ENCODE peak calls at places on chromosome 12, in five cellular contexts. One of them, this sample, is unnamed.

GRCh38 chr12:80627773-80628172 is 79.7 kb upstream of the MYF6 start:
- DNase-seq in endothelial cell: no peak
- DNase-seq in activated T-helper 1 cell treated with anti-CD3 and anti-CD28 coated beads, Interleukin-12 subunit alpha, Interleukin-12 subunit beta, Interleukin-2, Interleukin-4 antibody, amounts not matched to agents 30 ng/mL and 10 ng/mL and 1 ng/mL, durations not matched to agents 14 hours and 24 hours and 36 hours: no peak
- DNase-seq in mammary epithelial cell: peak; percentile 57
- DNase-seq in AG20443: peak; percentile 48
- DNase-seq in this sample: peak; percentile 62

GRCh38 chr12:24617471-24617870 is 331.4 kb downstream of the BCAT1 start:
- DNase-seq in endothelial cell: no peak
- DNase-seq in activated T-helper 1 cell treated with anti-CD3 and anti-CD28 coated beads, Interleukin-12 subunit alpha, Interleukin-12 subunit beta, Interleukin-2, Interleukin-4 antibody, amounts not matched to agents 30 ng/mL and 10 ng/mL and 1 ng/mL, durations not matched to agents 14 hours and 24 hours and 36 hours: no peak
- DNase-seq in mammary epithelial cell: no peak
- DNase-seq in AG20443: no peak
- DNase-seq in this sample: peak; percentile 46

GRCh38 chr12:115998119-115998633 is 279.3 kb downstream of the MED13L start:
- DNase-seq in endothelial cell: peak; percentile 24
- DNase-seq in activated T-helper 1 cell treated with anti-CD3 and anti-CD28 coated beads, Interleukin-12 subunit alpha, Interleukin-12 subunit beta, Interleukin-2, Interleukin-4 antibody, amounts not matched to agents 30 ng/mL and 10 ng/mL and 1 ng/mL, durations not matched to agents 14 hours and 24 hours and 36 hours: no peak
- DNase-seq in mammary epithelial cell: peak; percentile 12
- DNase-seq in AG20443: peak; percentile 57
- DNase-seq in this sample: peak; percentile 54

GRCh38 chr12:132486576-132486975 is 3.4 kb upstream of the FBRSL1 start:
- DNase-seq in endothelial cell: no peak
- DNase-seq in activated T-helper 1 cell treated with anti-CD3 and anti-CD28 coated beads, Interleukin-12 subunit alpha, Interleukin-12 subunit beta, Interleukin-2, Interleukin-4 antibody, amounts not matched to agents 30 ng/mL and 10 ng/mL and 1 ng/mL, durations not matched to agents 14 hours and 24 hours and 36 hours: no peak
- DNase-seq in mammary epithelial cell: no peak
- DNase-seq in AG20443: no peak
- DNase-seq in this sample: no peak

GRCh38 chr12:53825246-53826081 is 73.7 kb upstream of the CISTR start:
- DNase-seq in endothelial cell: no peak
- DNase-seq in activated T-helper 1 cell treated with anti-CD3 and anti-CD28 coated beads, Interleukin-12 subunit alpha, Interleukin-12 subunit beta, Interleukin-2, Interleukin-4 antibody, amounts not matched to agents 30 ng/mL and 10 ng/mL and 1 ng/mL, durations not matched to agents 14 hours and 24 hours and 36 hours: no peak
- DNase-seq in mammary epithelial cell: peak; percentile 70
- DNase-seq in AG20443: no peak
- DNase-seq in this sample: no peak

GRCh38 chr12:7431993-7432685 is 11.8 kb downstream of the CD163L1 start:
- DNase-seq in endothelial cell: no peak
- DNase-seq in activated T-helper 1 cell treated with anti-CD3 and anti-CD28 coated beads, Interleukin-12 subunit alpha, Interleukin-12 subunit beta, Interleukin-2, Interleukin-4 antibody, amounts not matched to agents 30 ng/mL and 10 ng/mL and 1 ng/mL, durations not matched to agents 14 hours and 24 hours and 36 hours: no peak
- DNase-seq in mammary epithelial cell: no peak
- DNase-seq in AG20443: peak; percentile 18
- DNase-seq in this sample: no peak

GRCh38 chr12:108605000-108605689 is 7.3 kb upstream of the TMEM119 start:
- DNase-seq in endothelial cell: no peak
- DNase-seq in activated T-helper 1 cell treated with anti-CD3 and anti-CD28 coated beads, Interleukin-12 subunit alpha, Interleukin-12 subunit beta, Interleukin-2, Interleukin-4 antibody, amounts not matched to agents 30 ng/mL and 10 ng/mL and 1 ng/mL, durations not matched to agents 14 hours and 24 hours and 36 hours: no peak
- DNase-seq in mammary epithelial cell: no peak
- DNase-seq in AG20443: no peak
- DNase-seq in this sample: no peak

GRCh38 chr12:110269622-110270124 is 11.4 kb upstream of the ATP2A2 start:
- DNase-seq in endothelial cell: no peak
- DNase-seq in activated T-helper 1 cell treated with anti-CD3 and anti-CD28 coated beads, Interleukin-12 subunit alpha, Interleukin-12 subunit beta, Interleukin-2, Interleukin-4 antibody, amounts not matched to agents 30 ng/mL and 10 ng/mL and 1 ng/mL, durations not matched to agents 14 hours and 24 hours and 36 hours: no peak
- DNase-seq in mammary epithelial cell: peak; percentile 43
- DNase-seq in AG20443: peak; percentile 87
- DNase-seq in this sample: no peak

GRCh38 chr12:124530637-124531263 is 36.7 kb downstream of the NCOR2 start:
- DNase-seq in endothelial cell: no peak
- DNase-seq in activated T-helper 1 cell treated with anti-CD3 and anti-CD28 coated beads, Interleukin-12 subunit alpha, Interleukin-12 subunit beta, Interleukin-2, Interleukin-4 antibody, amounts not matched to agents 30 ng/mL and 10 ng/mL and 1 ng/mL, durations not matched to agents 14 hours and 24 hours and 36 hours: no peak
- DNase-seq in mammary epithelial cell: no peak
- DNase-seq in AG20443: no peak
- DNase-seq in this sample: no peak

GRCh38 chr12:64739778-64740177 is 19.4 kb downstream of the GNS start:
- DNase-seq in endothelial cell: no peak
- DNase-seq in activated T-helper 1 cell treated with anti-CD3 and anti-CD28 coated beads, Interleukin-12 subunit alpha, Interleukin-12 subunit beta, Interleukin-2, Interleukin-4 antibody, amounts not matched to agents 30 ng/mL and 10 ng/mL and 1 ng/mL, durations not matched to agents 14 hours and 24 hours and 36 hours: no peak
- DNase-seq in mammary epithelial cell: peak; percentile 45
- DNase-seq in AG20443: no peak
- DNase-seq in this sample: no peak

GRCh38 chr12:52692253-52692652 is 11.1 kb downstream of the KRT77 start:
- DNase-seq in endothelial cell: peak; percentile 56
- DNase-seq in activated T-helper 1 cell treated with anti-CD3 and anti-CD28 coated beads, Interleukin-12 subunit alpha, Interleukin-12 subunit beta, Interleukin-2, Interleukin-4 antibody, amounts not matched to agents 30 ng/mL and 10 ng/mL and 1 ng/mL, durations not matched to agents 14 hours and 24 hours and 36 hours: no peak
- DNase-seq in mammary epithelial cell: no peak
- DNase-seq in AG20443: no peak
- DNase-seq in this sample: no peak

GRCh38 chr12:116662612-116663144 is 75.2 kb downstream of the SPRING1 start:
- DNase-seq in endothelial cell: peak; percentile 8
- DNase-seq in activated T-helper 1 cell treated with anti-CD3 and anti-CD28 coated beads, Interleukin-12 subunit alpha, Interleukin-12 subunit beta, Interleukin-2, Interleukin-4 antibody, amounts not matched to agents 30 ng/mL and 10 ng/mL and 1 ng/mL, durations not matched to agents 14 hours and 24 hours and 36 hours: no peak
- DNase-seq in mammary epithelial cell: peak; percentile 8
- DNase-seq in AG20443: peak; percentile 55
- DNase-seq in this sample: no peak

GRCh38 chr12:64621257-64621942 is 11.1 kb downstream of the RASSF3 start:
- DNase-seq in endothelial cell: no peak
- DNase-seq in activated T-helper 1 cell treated with anti-CD3 and anti-CD28 coated beads, Interleukin-12 subunit alpha, Interleukin-12 subunit beta, Interleukin-2, Interleukin-4 antibody, amounts not matched to agents 30 ng/mL and 10 ng/mL and 1 ng/mL, durations not matched to agents 14 hours and 24 hours and 36 hours: no peak
- DNase-seq in mammary epithelial cell: peak; percentile 25
- DNase-seq in AG20443: no peak
- DNase-seq in this sample: no peak

GRCh38 chr12:47715877-47716548 is 9.3 kb downstream of the ENDOU start:
- DNase-seq in endothelial cell: peak; percentile 3
- DNase-seq in activated T-helper 1 cell treated with anti-CD3 and anti-CD28 coated beads, Interleukin-12 subunit alpha, Interleukin-12 subunit beta, Interleukin-2, Interleukin-4 antibody, amounts not matched to agents 30 ng/mL and 10 ng/mL and 1 ng/mL, durations not matched to agents 14 hours and 24 hours and 36 hours: no peak
- DNase-seq in mammary epithelial cell: no peak
- DNase-seq in AG20443: no peak
- DNase-seq in this sample: no peak

GRCh38 chr12:68910128-68910527 is 22.8 kb downstream of the CPM start:
- DNase-seq in endothelial cell: no peak
- DNase-seq in activated T-helper 1 cell treated with anti-CD3 and anti-CD28 coated beads, Interleukin-12 subunit alpha, Interleukin-12 subunit beta, Interleukin-2, Interleukin-4 antibody, amounts not matched to agents 30 ng/mL and 10 ng/mL and 1 ng/mL, durations not matched to agents 14 hours and 24 hours and 36 hours: no peak
- DNase-seq in mammary epithelial cell: peak; percentile 49
- DNase-seq in AG20443: no peak
- DNase-seq in this sample: no peak

GRCh38 chr12:3185260-3185870 is 108.2 kb downstream of the TSPAN9 start:
- DNase-seq in endothelial cell: no peak
- DNase-seq in activated T-helper 1 cell treated with anti-CD3 and anti-CD28 coated beads, Interleukin-12 subunit alpha, Interleukin-12 subunit beta, Interleukin-2, Interleukin-4 antibody, amounts not matched to agents 30 ng/mL and 10 ng/mL and 1 ng/mL, durations not matched to agents 14 hours and 24 hours and 36 hours: no peak
- DNase-seq in mammary epithelial cell: no peak
- DNase-seq in AG20443: no peak
- DNase-seq in this sample: no peak

GRCh38 chr12:47190271-47190750 is 110.6 kb upstream of the AMIGO2 start:
- DNase-seq in endothelial cell: no peak
- DNase-seq in activated T-helper 1 cell treated with anti-CD3 and anti-CD28 coated beads, Interleukin-12 subunit alpha, Interleukin-12 subunit beta, Interleukin-2, Interleukin-4 antibody, amounts not matched to agents 30 ng/mL and 10 ng/mL and 1 ng/mL, durations not matched to agents 14 hours and 24 hours and 36 hours: no peak
- DNase-seq in mammary epithelial cell: peak; percentile 80
- DNase-seq in AG20443: peak; percentile 22
- DNase-seq in this sample: peak; percentile 29

GRCh38 chr12:130424858-130425697 is 87.4 kb downstream of the PIWIL1 start:
- DNase-seq in endothelial cell: no peak
- DNase-seq in activated T-helper 1 cell treated with anti-CD3 and anti-CD28 coated beads, Interleukin-12 subunit alpha, Interleukin-12 subunit beta, Interleukin-2, Interleukin-4 antibody, amounts not matched to agents 30 ng/mL and 10 ng/mL and 1 ng/mL, durations not matched to agents 14 hours and 24 hours and 36 hours: no peak
- DNase-seq in mammary epithelial cell: no peak
- DNase-seq in AG20443: no peak
- DNase-seq in this sample: no peak

GRCh38 chr12:4270670-4271432 is 2.7 kb upstream of the CCND2 start:
- DNase-seq in endothelial cell: peak; percentile 57
- DNase-seq in activated T-helper 1 cell treated with anti-CD3 and anti-CD28 coated beads, Interleukin-12 subunit alpha, Interleukin-12 subunit beta, Interleukin-2, Interleukin-4 antibody, amounts not matched to agents 30 ng/mL and 10 ng/mL and 1 ng/mL, durations not matched to agents 14 hours and 24 hours and 36 hours: peak; percentile 33
- DNase-seq in mammary epithelial cell: no peak
- DNase-seq in AG20443: no peak
- DNase-seq in this sample: no peak

GRCh38 chr12:92469837-92470236 is 233.0 kb upstream of the PLEKHG7 start:
- DNase-seq in endothelial cell: no peak
- DNase-seq in activated T-helper 1 cell treated with anti-CD3 and anti-CD28 coated beads, Interleukin-12 subunit alpha, Interleukin-12 subunit beta, Interleukin-2, Interleukin-4 antibody, amounts not matched to agents 30 ng/mL and 10 ng/mL and 1 ng/mL, durations not matched to agents 14 hours and 24 hours and 36 hours: no peak
- DNase-seq in mammary epithelial cell: no peak
- DNase-seq in AG20443: peak; percentile 10
- DNase-seq in this sample: no peak

GRCh38 chr12:51441583-51441982 is 17.0 kb downstream of the SLC4A8 start:
- DNase-seq in endothelial cell: no peak
- DNase-seq in activated T-helper 1 cell treated with anti-CD3 and anti-CD28 coated beads, Interleukin-12 subunit alpha, Interleukin-12 subunit beta, Interleukin-2, Interleukin-4 antibody, amounts not matched to agents 30 ng/mL and 10 ng/mL and 1 ng/mL, durations not matched to agents 14 hours and 24 hours and 36 hours: peak; percentile 1
- DNase-seq in mammary epithelial cell: peak; percentile 47
- DNase-seq in AG20443: peak; percentile 72
- DNase-seq in this sample: peak; percentile 32

GRCh38 chr12:108597559-108598471 is at the start of gene TMEM119:
- DNase-seq in endothelial cell: no peak
- DNase-seq in activated T-helper 1 cell treated with anti-CD3 and anti-CD28 coated beads, Interleukin-12 subunit alpha, Interleukin-12 subunit beta, Interleukin-2, Interleukin-4 antibody, amounts not matched to agents 30 ng/mL and 10 ng/mL and 1 ng/mL, durations not matched to agents 14 hours and 24 hours and 36 hours: no peak
- DNase-seq in mammary epithelial cell: no peak
- DNase-seq in AG20443: peak; percentile 90
- DNase-seq in this sample: no peak

GRCh38 chr12:130644566-130644965 is 71.5 kb downstream of the RIMBP2 start:
- DNase-seq in endothelial cell: no peak
- DNase-seq in activated T-helper 1 cell treated with anti-CD3 and anti-CD28 coated beads, Interleukin-12 subunit alpha, Interleukin-12 subunit beta, Interleukin-2, Interleukin-4 antibody, amounts not matched to agents 30 ng/mL and 10 ng/mL and 1 ng/mL, durations not matched to agents 14 hours and 24 hours and 36 hours: no peak
- DNase-seq in mammary epithelial cell: no peak
- DNase-seq in AG20443: no peak
- DNase-seq in this sample: no peak

GRCh38 chr12:6113691-6114475 is 10.6 kb downstream of the VWF start:
- DNase-seq in endothelial cell: no peak
- DNase-seq in activated T-helper 1 cell treated with anti-CD3 and anti-CD28 coated beads, Interleukin-12 subunit alpha, Interleukin-12 subunit beta, Interleukin-2, Interleukin-4 antibody, amounts not matched to agents 30 ng/mL and 10 ng/mL and 1 ng/mL, durations not matched to agents 14 hours and 24 hours and 36 hours: no peak
- DNase-seq in mammary epithelial cell: no peak
- DNase-seq in AG20443: no peak
- DNase-seq in this sample: no peak

GRCh38 chr12:120762093-120762492 is 36.5 kb downstream of the ACADS start:
- DNase-seq in endothelial cell: no peak
- DNase-seq in activated T-helper 1 cell treated with anti-CD3 and anti-CD28 coated beads, Interleukin-12 subunit alpha, Interleukin-12 subunit beta, Interleukin-2, Interleukin-4 antibody, amounts not matched to agents 30 ng/mL and 10 ng/mL and 1 ng/mL, durations not matched to agents 14 hours and 24 hours and 36 hours: no peak
- DNase-seq in mammary epithelial cell: no peak
- DNase-seq in AG20443: peak; percentile 3
- DNase-seq in this sample: no peak

GRCh38 chr12:30437044-30437443 is 258.6 kb downstream of the IPO8 start:
- DNase-seq in endothelial cell: no peak
- DNase-seq in activated T-helper 1 cell treated with anti-CD3 and anti-CD28 coated beads, Interleukin-12 subunit alpha, Interleukin-12 subunit beta, Interleukin-2, Interleukin-4 antibody, amounts not matched to agents 30 ng/mL and 10 ng/mL and 1 ng/mL, durations not matched to agents 14 hours and 24 hours and 36 hours: no peak
- DNase-seq in mammary epithelial cell: no peak
- DNase-seq in AG20443: no peak
- DNase-seq in this sample: no peak

GRCh38 chr12:64682572-64683277 is 72.4 kb downstream of the RASSF3 start:
- DNase-seq in endothelial cell: no peak
- DNase-seq in activated T-helper 1 cell treated with anti-CD3 and anti-CD28 coated beads, Interleukin-12 subunit alpha, Interleukin-12 subunit beta, Interleukin-2, Interleukin-4 antibody, amounts not matched to agents 30 ng/mL and 10 ng/mL and 1 ng/mL, durations not matched to agents 14 hours and 24 hours and 36 hours: no peak
- DNase-seq in mammary epithelial cell: no peak
- DNase-seq in AG20443: peak; percentile 65
- DNase-seq in this sample: peak; percentile 68

GRCh38 chr12:56721721-56722120 is 3.4 kb downstream of the NACA start:
- DNase-seq in endothelial cell: no peak
- DNase-seq in activated T-helper 1 cell treated with anti-CD3 and anti-CD28 coated beads, Interleukin-12 subunit alpha, Interleukin-12 subunit beta, Interleukin-2, Interleukin-4 antibody, amounts not matched to agents 30 ng/mL and 10 ng/mL and 1 ng/mL, durations not matched to agents 14 hours and 24 hours and 36 hours: no peak
- DNase-seq in mammary epithelial cell: no peak
- DNase-seq in AG20443: no peak
- DNase-seq in this sample: no peak

GRCh38 chr12:16335838-16336237 is 11.6 kb upstream of the MGST1 start:
- DNase-seq in endothelial cell: no peak
- DNase-seq in activated T-helper 1 cell treated with anti-CD3 and anti-CD28 coated beads, Interleukin-12 subunit alpha, Interleukin-12 subunit beta, Interleukin-2, Interleukin-4 antibody, amounts not matched to agents 30 ng/mL and 10 ng/mL and 1 ng/mL, durations not matched to agents 14 hours and 24 hours and 36 hours: no peak
- DNase-seq in mammary epithelial cell: no peak
- DNase-seq in AG20443: no peak
- DNase-seq in this sample: no peak

GRCh38 chr12:89020689-89021088 is 331.6 kb downstream of the DUSP6 start:
- DNase-seq in endothelial cell: no peak
- DNase-seq in activated T-helper 1 cell treated with anti-CD3 and anti-CD28 coated beads, Interleukin-12 subunit alpha, Interleukin-12 subunit beta, Interleukin-2, Interleukin-4 antibody, amounts not matched to agents 30 ng/mL and 10 ng/mL and 1 ng/mL, durations not matched to agents 14 hours and 24 hours and 36 hours: no peak
- DNase-seq in mammary epithelial cell: no peak
- DNase-seq in AG20443: no peak
- DNase-seq in this sample: no peak

GRCh38 chr12:68294246-68294645 is 37.9 kb downstream of the MDM1 start:
- DNase-seq in endothelial cell: no peak
- DNase-seq in activated T-helper 1 cell treated with anti-CD3 and anti-CD28 coated beads, Interleukin-12 subunit alpha, Interleukin-12 subunit beta, Interleukin-2, Interleukin-4 antibody, amounts not matched to agents 30 ng/mL and 10 ng/mL and 1 ng/mL, durations not matched to agents 14 hours and 24 hours and 36 hours: no peak
- DNase-seq in mammary epithelial cell: no peak
- DNase-seq in AG20443: no peak
- DNase-seq in this sample: no peak

This sample was measured in astrocyte of the cerebellum.